ENCODE peak calls at places on chromosomes 5 and 9, in four cellular contexts. J is HL-60, R is K562, F is GM12878. U is an unnamed sample.

GRCh38 chr5:141811287-141812155 is 66.7 kb downstream of the PCDH1 start:
- DNase-seq in J (no peak), F (no peak), R (peak), U (peak)

GRCh38 chr9:130331573-130331972 is 66.0 kb downstream of the HMCN2 start:
- DNase-seq in F (no peak), R (no peak), J (no peak), U (no peak)

GRCh38 chr5:93800988-93801811 is 59.8 kb upstream of the POU5F2 start:
- DNase-seq in F (peak), J (peak), R (no peak), U (no peak)

GRCh38 chr5:168162464-168162863 is 129.0 kb upstream of the WWC1 start:
- DNase-seq in J (no peak), F (no peak), R (no peak), U (no peak)

GRCh38 chr5:2582106-2582505 is 169.4 kb downstream of the IRX2 start:
- DNase-seq in J (no peak), F (no peak), R (no peak), U (no peak)

GRCh38 chr5:173885054-173885443 is 3.1 kb upstream of the CPEB4 start:
- DNase-seq in J (no peak), R (no peak), F (no peak), U (no peak)

GRCh38 chr5:98173334-98173733 is 600.1 kb upstream of the RGMB start:
- DNase-seq in R (no peak), F (no peak), J (no peak), U (no peak)

GRCh38 chr5:172187118-172188032 is 649 bp downstream of the STK10 start:
- DNase-seq in J (peak), R (peak), F (no peak), U (no peak)

GRCh38 chr9:109652971-109653370 is 127.0 kb upstream of the PALM2AKAP2 start:
- DNase-seq in F (no peak), R (no peak), J (no peak), U (no peak)

GRCh38 chr9:110750272-110750671 is 81.7 kb downstream of the MUSK start:
- DNase-seq in J (no peak), R (no peak), F (no peak), U (no peak)

GRCh38 chr9:95360866-95361265 is 43.4 kb upstream of the FANCC start:
- DNase-seq in J (no peak), R (no peak), F (no peak), U (no peak)

GRCh38 chr9:98962861-98963260 is 19.2 kb downstream of the COL15A1 start:
- DNase-seq in R (no peak), F (no peak), J (no peak), U (no peak)

GRCh38 chr9:76433406-76433805 is 25.6 kb upstream of the GCNT1 start:
- DNase-seq in R (no peak), J (no peak), F (no peak), U (no peak)

DNA sequence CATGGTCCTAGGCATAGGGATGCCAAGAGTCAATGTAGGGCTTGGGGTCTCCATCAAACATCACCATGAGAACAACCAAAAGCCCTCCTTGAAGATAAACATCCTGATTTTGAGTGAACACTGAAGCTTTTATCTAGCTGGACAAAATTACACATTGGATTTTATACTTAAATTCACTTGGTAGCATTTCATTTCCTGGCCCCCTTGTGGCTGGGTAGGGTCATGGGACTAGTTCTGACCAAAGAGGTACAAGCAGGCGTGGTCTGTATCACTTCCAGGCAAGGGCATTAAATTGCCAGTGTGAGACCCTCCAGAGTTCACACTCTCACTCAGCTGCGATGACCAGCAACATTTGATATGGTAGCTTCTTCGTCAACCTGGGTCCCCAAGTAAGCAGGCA is 320.3 kb downstream of the ACTL7B start:
- DNase-seq in F (no peak), R (peak), J (peak), U (peak)
- TF ChIP-seq SPI1 in F (no peak), R (no peak), J (no peak), U (no peak)

GRCh38 chr9:77966718-77967117 is 64.9 kb downstream of the GNAQ start:
- DNase-seq in J (no peak), R (no peak), F (no peak), U (no peak)
- TF ChIP-seq POLR2AphosphoS5 in J (no peak), R (no peak), F (no peak), U (no peak)

GRCh38 chr5:270340-270739 is 1.1 kb upstream of the PDCD6 start:
- DNase-seq in R (no peak), J (no peak), F (no peak), U (no peak)
- TF ChIP-seq SPI1 in R (no peak), J (no peak), F (no peak), U (no peak)

GRCh38 chr5:110269478-110270142 is 456.9 kb downstream of the TMEM232 start:
- DNase-seq in R (no peak), F (no peak), J (no peak), U (no peak)
- TF ChIP-seq POLR2AphosphoS5 in R (no peak), F (no peak), J (no peak), U (no peak)

DNA sequence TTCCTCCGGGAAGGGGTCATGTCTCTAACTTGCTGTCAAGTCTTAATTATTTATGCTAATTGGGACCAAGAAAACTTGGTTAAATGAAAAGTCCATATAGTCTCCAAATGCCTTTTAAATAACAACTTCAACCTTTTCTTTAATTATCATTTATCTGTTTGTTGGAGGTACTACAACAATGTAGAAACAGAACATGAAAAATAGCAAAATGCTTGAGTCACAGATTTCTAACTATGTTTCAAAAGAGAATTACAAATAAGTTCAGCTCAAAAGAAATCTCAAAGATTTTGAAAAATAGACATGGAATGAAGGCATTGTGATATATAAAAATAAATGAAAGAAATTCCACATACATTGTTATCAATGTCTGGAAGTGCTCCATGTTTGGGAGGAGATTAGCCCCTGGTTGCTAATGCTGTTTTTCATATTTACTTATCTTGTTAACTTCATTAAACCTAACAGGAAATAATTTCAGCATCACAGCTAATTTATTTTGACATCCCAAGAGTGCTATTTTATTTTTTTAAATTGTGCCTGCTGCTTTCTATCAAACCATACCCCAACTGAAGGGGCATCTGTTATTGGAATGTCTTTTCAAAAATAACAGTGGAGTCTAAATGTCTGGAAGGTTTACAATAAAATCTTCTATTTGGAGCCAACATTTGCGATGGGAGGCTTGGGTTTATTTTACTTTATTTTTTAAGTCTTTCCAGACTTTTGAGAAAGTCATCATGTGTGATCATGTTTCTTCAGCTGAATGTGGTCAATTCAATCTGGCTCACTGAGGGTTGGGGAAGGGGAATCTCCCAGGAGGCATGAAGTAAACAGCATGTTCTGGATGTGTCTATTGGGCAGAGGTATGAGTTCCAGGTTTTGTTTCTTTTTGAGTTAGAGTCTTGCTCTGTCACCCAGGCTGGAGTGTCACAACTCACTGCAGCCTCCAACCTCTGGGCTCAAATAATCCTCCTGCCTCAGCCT is 53.2 kb upstream of the ANKRD55 start:
- DNase-seq in R (no peak), J (no peak), F (no peak), U (no peak)
- TF ChIP-seq SPI1 in R (no peak), J (no peak), F (no peak), U (no peak)

DNA sequence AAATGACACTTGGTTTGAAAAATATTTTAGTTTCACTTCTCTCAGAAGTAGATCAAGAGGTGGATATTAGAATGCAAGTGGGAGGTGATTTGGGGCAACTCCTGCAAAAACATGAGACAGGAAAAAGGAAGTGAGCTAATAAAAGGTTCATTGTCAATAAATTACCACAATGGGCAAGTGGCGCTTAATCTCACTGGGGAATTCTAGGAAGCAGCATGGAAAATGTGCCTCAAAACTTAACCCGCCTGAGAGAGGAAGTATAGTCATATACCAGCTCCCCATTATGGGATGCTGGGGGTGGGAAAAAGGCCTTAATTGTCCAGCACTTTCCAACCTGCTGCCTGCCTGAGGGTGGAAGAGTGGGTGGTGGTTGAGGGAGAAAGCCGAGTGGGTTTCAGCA is 204.1 kb downstream of the ELAVL2 start:
- DNase-seq in J (no peak), R (no peak), F (no peak), U (no peak)
- TF ChIP-seq POLR2AphosphoS5 in J (no peak), R (no peak), F (no peak), U (no peak)

GRCh38 chr5:6457592-6457991 is 8.9 kb downstream of the UBE2QL1 start:
- DNase-seq in R (no peak), F (no peak), J (no peak), U (no peak)
- TF ChIP-seq SPI1 in R (no peak), F (no peak), J (no peak), U (no peak)

GRCh38 chr9:37575921-37576721 is at the start of gene FBXO10:
- DNase-seq in F (no peak), R (peak), J (peak), U (peak)
- TF ChIP-seq POLR2AphosphoS5 in F (peak), R (no peak), J (no peak), U (peak)